ENCODE peak calls at places on chromosomes 16 and 17, in eight cellular contexts. Z is K562; E is fibroblast of lung; M is mesendoderm; O is GM23248; N is thoracic aorta; F is CD4-positive, CD25-positive, alpha-beta regulatory T cell; K is neural progenitor cell. V is an unnamed sample.

GRCh38 chr16:6891486-6891885 is 441.2 kb upstream of the RBFOX1 start:
- DNase-seq in Z (no peak), E (no peak), M (peak; percentile 39), O (no peak), N (no peak), F (no peak), K (peak; percentile 44), V (no peak)

GRCh38 chr17:67602974-67603373 is 114.8 kb upstream of the NOL11 start:
- DNase-seq in Z (peak; percentile 27), E (peak; percentile 54), M (peak; percentile 88), O (peak; percentile 63), N (no peak), F (peak; percentile 41), K (peak; percentile 69), V (no peak)

GRCh38 chr17:41772218-41772585 is 14.3 kb downstream of the JUP start:
- DNase-seq in Z (no peak), E (no peak), M (peak; percentile 72), O (no peak), N (no peak), F (no peak), K (no peak), V (no peak)

GRCh38 chr16:55499951-55500350 is 8.9 kb upstream of the LPCAT2 start:
- DNase-seq in Z (no peak), E (peak; percentile 93), M (peak; percentile 43), O (peak; percentile 99), N (no peak), F (no peak), K (peak; percentile 49), V (peak; percentile 95)

GRCh38 chr17:19383681-19384470 is 3.1 kb downstream of the MFAP4 start:
- DNase-seq in Z (no peak), E (peak; percentile 44), M (no peak), O (peak; percentile 79), N (no peak), F (no peak), K (no peak), V (no peak)

GRCh38 chr17:19374136-19374535 is 4.2 kb upstream of the MAPK7 start:
- DNase-seq in Z (no peak), E (no peak), M (no peak), O (peak; percentile 15), N (no peak), F (no peak), K (no peak), V (no peak)

GRCh38 chr16:85626191-85626951 is 13.2 kb downstream of the GSE1 start:
- DNase-seq in Z (no peak), E (no peak), M (peak; percentile 91), O (no peak), N (no peak), F (no peak), K (peak; percentile 92), V (no peak)

GRCh38 chr17:47604268-47604927 is 45.3 kb upstream of the KPNB1 start:
- DNase-seq in Z (no peak), E (peak; percentile 81), M (no peak), O (peak; percentile 38), N (no peak), F (no peak), K (no peak), V (no peak)

GRCh38 chr17:78925662-78926555 is 722 bp upstream of the TIMP2 start:
- DNase-seq in Z (no peak), E (peak; percentile 92), M (peak; percentile 24), O (peak; percentile 96), N (peak; percentile 82), F (no peak), K (peak; percentile 45), V (peak; percentile 81)

GRCh38 chr17:61409301-61410099 is 9.9 kb downstream of the TBX2 start:
- DNase-seq in Z (peak; percentile 83), E (peak; percentile 89), M (no peak), O (peak; percentile 90), N (no peak), F (no peak), K (peak; percentile 87), V (peak; percentile 78)

GRCh38 chr16:12020007-12020406 is 43.5 kb downstream of the SNX29 start:
- DNase-seq in Z (no peak), E (no peak), M (no peak), O (no peak), N (no peak), F (no peak), K (no peak), V (no peak)

GRCh38 chr16:83932955-83933673 is 19.9 kb upstream of the OSGIN1 start:
- DNase-seq in Z (no peak), E (no peak), M (no peak), O (peak; percentile 28), N (no peak), F (no peak), K (no peak), V (no peak)

GRCh38 chr17:39926588-39927100 is 757 bp downstream of the ORMDL3 start:
- DNase-seq in Z (peak; percentile 66), E (no peak), M (peak; percentile 65), O (peak; percentile 61), N (no peak), F (peak; percentile 72), K (peak; percentile 71), V (peak; percentile 22)

GRCh38 chr17:77352996-77353395 is 212.2 kb downstream of the SEC14L1 start:
- DNase-seq in Z (no peak), E (no peak), M (no peak), O (no peak), N (no peak), F (no peak), K (no peak), V (peak; percentile 31)

GRCh38 chr17:20952183-20952582 is 90.6 kb downstream of the USP22 start:
- DNase-seq in Z (no peak), E (no peak), M (no peak), O (no peak), N (no peak), F (no peak), K (no peak), V (no peak)

GRCh38 chr17:44688675-44689491 is 693 bp downstream of the CCDC43 start:
- DNase-seq in Z (no peak), E (no peak), M (no peak), O (peak; percentile 29), N (no peak), F (no peak), K (no peak), V (no peak)

GRCh38 chr17:46857600-46857999 is 6.2 kb downstream of the WNT9B start:
- DNase-seq in Z (no peak), E (no peak), M (no peak), O (no peak), N (no peak), F (no peak), K (no peak), V (no peak)

GRCh38 chr17:880871-881269 is 98.7 kb downstream of the NXN start:
- DNase-seq in Z (no peak), E (no peak), M (peak; percentile 21), O (no peak), N (no peak), F (no peak), K (no peak), V (no peak)

GRCh38 chr17:69525920-69526841 is 111.7 kb downstream of the MAP2K6 start:
- DNase-seq in Z (peak; percentile 37), E (peak; percentile 79), M (peak; percentile 82), O (peak; percentile 71), N (no peak), F (no peak), K (peak; percentile 55), V (peak; percentile 55)

GRCh38 chr17:13244511-13244910 is 226.7 kb upstream of the ELAC2 start:
- DNase-seq in Z (no peak), E (peak; percentile 56), M (no peak), O (peak; percentile 28), N (no peak), F (no peak), K (no peak), V (no peak)

DNA sequence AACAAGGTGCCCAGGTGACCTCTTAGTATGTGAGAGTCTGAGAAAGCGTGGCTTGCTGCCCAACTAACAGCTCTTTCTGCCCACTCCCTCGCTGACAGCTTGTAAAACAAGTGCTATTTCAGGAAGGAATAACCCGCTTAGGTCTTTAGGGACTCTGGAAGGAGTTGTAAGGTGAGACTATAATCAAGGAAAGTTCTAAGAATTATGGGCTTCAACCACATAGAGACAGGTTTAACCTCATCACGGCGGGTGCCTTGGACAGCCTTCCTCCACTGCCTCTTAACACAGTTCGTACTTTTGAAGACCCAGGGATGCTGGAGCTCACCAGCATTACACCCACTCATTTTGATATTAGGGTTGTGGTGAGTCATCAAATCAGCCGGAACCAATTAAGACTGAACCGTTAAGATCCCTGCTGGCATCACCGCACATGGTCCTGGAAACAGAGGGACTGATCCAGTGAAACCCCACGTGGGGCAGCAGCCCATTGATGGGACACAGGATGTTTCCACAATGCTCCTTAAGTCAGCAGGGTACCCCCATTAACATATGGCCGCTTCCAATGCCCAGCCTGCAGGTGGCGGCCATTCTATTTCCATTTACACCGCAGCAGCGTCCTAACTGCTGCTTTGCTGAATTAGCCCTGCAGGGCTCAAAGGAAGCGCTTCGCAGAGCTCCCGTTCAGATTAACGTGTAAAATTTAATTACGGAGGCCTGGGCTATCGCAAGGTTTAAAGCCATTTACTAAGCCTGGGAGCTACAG is 176.6 kb upstream of the SDK2 start:
- DNase-seq in Z (no peak), E (no peak), M (peak; percentile 89), O (peak; percentile 48), N (no peak), F (no peak), K (peak; percentile 86), V (no peak)
- H3K27me3 ChIP-seq in Z (no peaks in the 10 kb centered on the region), E (no peaks in the 10 kb centered on the region), M (no peaks in the 10 kb centered on the region), O (no peaks in the 10 kb centered on the region), N (no peaks in the 10 kb centered on the region), F (no peaks in the 10 kb centered on the region), K (no peaks in the 10 kb centered on the region), V (peaks cover 34% of the 10 kb centered on the region)

DNA sequence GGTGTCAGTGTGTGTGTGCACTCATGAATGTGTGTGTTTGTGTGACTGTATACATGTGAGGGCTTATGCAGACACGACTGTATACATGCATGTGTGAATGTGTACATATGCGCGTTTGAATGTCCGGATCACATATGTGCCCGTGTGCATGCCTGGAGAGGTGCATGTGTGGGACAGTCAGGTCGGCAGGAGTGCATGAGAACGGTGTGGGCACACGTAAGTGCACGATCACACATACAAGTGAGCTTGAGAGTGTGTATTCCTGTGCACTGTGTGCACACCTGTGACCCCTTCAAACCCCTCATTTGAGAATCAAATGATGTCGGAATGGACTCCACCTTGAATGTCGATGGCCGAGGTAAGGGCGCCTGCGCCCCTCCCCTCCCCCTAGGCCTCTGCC is 694 bp upstream of the NGFR start:
- DNase-seq in Z (no peak), E (no peak), M (no peak), O (no peak), N (no peak), F (no peak), K (no peak), V (no peak)
- H3K27me3 ChIP-seq in Z (peaks cover 36% of the 10 kb centered on the region), E (peaks cover 41% of the 10 kb centered on the region), M (peaks cover 13% of the 10 kb centered on the region), O (peaks cover 50% of the 10 kb centered on the region), N (no peaks in the 10 kb centered on the region), F (peaks cover 16% of the 10 kb centered on the region), K (peaks cover 77% of the 10 kb centered on the region), V (peaks cover 86% of the 10 kb centered on the region)

GRCh38 chr17:72766761-72767356 is 325.6 kb downstream of the SLC39A11 start:
- DNase-seq in Z (no peak), E (no peak), M (no peak), O (no peak), N (no peak), F (no peak), K (no peak), V (no peak)
- H3K27me3 ChIP-seq in Z (no peaks in the 10 kb centered on the region), E (no peaks in the 10 kb centered on the region), M (no peaks in the 10 kb centered on the region), O (no peaks in the 10 kb centered on the region), N (no peaks in the 10 kb centered on the region), F (no peaks in the 10 kb centered on the region), K (no peaks in the 10 kb centered on the region), V (no peaks in the 10 kb centered on the region)

DNA sequence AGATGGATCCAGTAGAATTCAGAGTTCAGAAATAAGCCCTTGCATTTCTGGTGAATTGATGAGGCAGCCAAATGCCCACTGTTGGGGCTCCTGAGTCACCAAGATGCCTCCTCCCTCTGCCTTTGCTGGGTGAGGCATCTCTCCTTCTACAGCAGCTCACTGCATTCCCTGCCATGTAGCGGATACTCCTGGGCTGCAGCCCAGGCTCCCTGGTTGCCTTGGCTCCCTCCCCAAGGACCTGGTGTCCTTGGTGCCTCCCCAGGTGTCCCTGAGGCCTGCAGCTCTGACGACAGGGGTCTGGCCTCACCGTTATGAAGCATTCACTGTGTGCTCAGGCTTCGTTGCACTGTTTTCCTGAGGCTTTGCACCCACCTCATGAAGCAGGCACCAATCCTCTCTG is 7.7 kb downstream of the RAP1GAP2 start:
- DNase-seq in Z (no peak), E (no peak), M (no peak), O (no peak), N (no peak), F (no peak), K (no peak), V (no peak)
- H3K27me3 ChIP-seq in Z (peaks cover 15% of the 10 kb centered on the region), E (peaks cover 2% of the 10 kb centered on the region), M (no peaks in the 10 kb centered on the region), O (peaks cover 8% of the 10 kb centered on the region), N (no peaks in the 10 kb centered on the region), F (no peaks in the 10 kb centered on the region), K (no peaks in the 10 kb centered on the region), V (peaks cover 17% of the 10 kb centered on the region)